ENCODE peak calls at places on chromosomes 6 and 20, in ten cellular contexts. X is NCI-H1092 treated with DMSO at 0.1 percent for 48 hours; V is fibroblast of mammary gland; I is hypothalamus; A is lower lobe of right lung; Z is activated CD4-positive, alpha-beta memory T cell treated with anti-CD3 and anti-CD28 coated beads, Interleukin-2, amount 10 ng/mL, durations not matched to agents 7 days and 5 days; H is neural crest cell; B is lower leg skin; M is hippocampal formation; F is stimulated activated CD4-positive, alpha-beta T cell treated with anti-CD3 and anti-CD28 coated beads, Interleukin-1b, Interleukin-23, amount 100 ng/mL, for 24 hours. S is an unnamed sample.

GRCh38 chr6:31737315-31738047 is 1.2 kb upstream of the CLIC1 start:
- DNase-seq in A (no peak), Z (peak), F (no peak), B (no peak), V (peak), X (peak), M (no peak), H (no peak), I (no peak), S (peak)

GRCh38 chr20:54067606-54068174 is 2.7 kb downstream of the BCAS1 start:
- DNase-seq in H (no peak), F (no peak), Z (peak), M (no peak), B (no peak), V (no peak), A (peak), X (no peak), I (no peak), S (no peak)

GRCh38 chr20:56429496-56429895 is 17.4 kb downstream of the CASS4 start:
- DNase-seq in B (no peak), M (no peak), Z (peak), X (no peak), A (no peak), F (peak), I (no peak), V (peak), H (no peak), S (no peak)

GRCh38 chr20:52420805-52421204 is 229.2 kb upstream of the ZFP64 start:
- DNase-seq in V (no peak), Z (no peak), F (no peak), I (no peak), H (no peak), A (no peak), X (no peak), B (no peak), M (no peak), S (no peak)

GRCh38 chr20:2984956-2985661 is 58.3 kb upstream of the GNRH2 start:
- DNase-seq in Z (no peak), A (no peak), V (peak), B (no peak), X (no peak), F (no peak), H (no peak), M (no peak), I (no peak), S (no peak)

GRCh38 chr6:34423254-34423653 is 2.6 kb downstream of the RPS10 start:
- DNase-seq in Z (no peak), A (no peak), F (no peak), X (no peak), M (no peak), I (no peak), H (no peak), V (peak), B (no peak), S (no peak)

GRCh38 chr6:106141441-106142237 is 55.5 kb downstream of the PRDM1 start:
- DNase-seq in M (no peak), Z (peak), H (no peak), I (no peak), F (no peak), X (no peak), A (no peak), V (peak), B (no peak), S (peak)

GRCh38 chr6:88490865-88491264 is 324.7 kb upstream of the CNR1 start:
- DNase-seq in A (no peak), B (no peak), X (no peak), V (peak), M (no peak), I (no peak), H (no peak), F (no peak), Z (no peak), S (no peak)

GRCh38 chr20:57582432-57583288 is 21.8 kb downstream of the PCK1 start:
- DNase-seq in I (no peak), M (no peak), H (peak), X (no peak), F (no peak), B (peak), A (no peak), V (peak), Z (no peak), S (no peak)

GRCh38 chr6:80454661-80455365 is 348.3 kb downstream of the BCKDHB start:
- DNase-seq in M (no peak), Z (no peak), V (peak), H (no peak), A (no peak), F (no peak), B (no peak), X (no peak), I (no peak), S (no peak)

GRCh38 chr20:34190679-34191090 is 50.5 kb upstream of the ASIP start:
- DNase-seq in B (peak), F (peak), Z (peak), M (peak), V (peak), X (peak), I (no peak), A (peak), H (peak), S (peak)

GRCh38 chr20:24149881-24150307 is 161.3 kb upstream of the GGTLC1 start:
- DNase-seq in X (no peak), M (no peak), B (no peak), I (no peak), H (peak), F (no peak), A (no peak), Z (no peak), V (no peak), S (peak)

GRCh38 chr20:50802289-50802688 is 7.4 kb downstream of the BCAS4 start:
- DNase-seq in M (no peak), A (no peak), B (no peak), I (no peak), H (no peak), Z (no peak), V (no peak), X (no peak), F (no peak), S (no peak)

GRCh38 chr6:141685416-141685815 is 447.3 kb upstream of the GJE1 start:
- DNase-seq in M (no peak), I (no peak), B (no peak), F (no peak), H (no peak), A (no peak), X (no peak), Z (no peak), V (peak), S (no peak)

GRCh38 chr20:64049060-64049886 is at the start of gene SOX18:
- DNase-seq in I (no peak), B (no peak), X (no peak), H (no peak), Z (peak), M (no peak), A (no peak), V (peak), F (no peak), S (peak)

GRCh38 chr6:36656441-36656840 is 22.1 kb upstream of the CDKN1A start:
- DNase-seq in B (no peak), I (no peak), Z (no peak), M (no peak), V (no peak), X (no peak), A (no peak), H (no peak), F (no peak), S (no peak)

GRCh38 chr20:19401096-19401495 is 188.7 kb downstream of the SLC24A3 start:
- DNase-seq in V (no peak), F (no peak), B (no peak), H (no peak), A (no peak), X (no peak), Z (no peak), I (no peak), M (no peak), S (no peak)

GRCh38 chr20:44938637-44939036 is 21.6 kb downstream of the TOMM34 start:
- DNase-seq in Z (no peak), M (no peak), V (peak), X (no peak), H (no peak), A (no peak), F (no peak), I (no peak), B (no peak), S (no peak)

GRCh38 chr6:142336183-142336582 is 34.4 kb downstream of the ADGRG6 start:
- DNase-seq in H (no peak), B (no peak), I (no peak), A (no peak), V (no peak), F (no peak), Z (no peak), X (no peak), M (no peak), S (no peak)

GRCh38 chr6:44858998-44859397 is 469.1 kb upstream of the RUNX2 start:
- DNase-seq in B (no peak), X (no peak), M (no peak), F (no peak), H (no peak), I (no peak), A (no peak), V (peak), Z (no peak), S (no peak)

GRCh38 chr20:60255866-60256265 is 297.6 kb downstream of the CDH26 start:
- DNase-seq in I (no peak), H (no peak), V (peak), A (no peak), Z (no peak), B (no peak), X (peak), F (no peak), M (no peak), S (no peak)

GRCh38 chr6:139539852-139540251 is 165.4 kb upstream of the CITED2 start:
- DNase-seq in M (no peak), B (peak), A (peak), V (peak), H (no peak), I (no peak), F (no peak), Z (no peak), X (no peak), S (no peak)

GRCh38 chr6:145626857-145627256 is 108.5 kb downstream of the EPM2A start:
- DNase-seq in I (no peak), A (no peak), Z (no peak), V (no peak), H (no peak), X (no peak), B (no peak), M (no peak), F (no peak), S (no peak)

GRCh38 chr6:108961985-108962384 is 113.8 kb downstream of the ARMC2 start:
- DNase-seq in Z (no peak), A (no peak), F (no peak), V (peak), X (no peak), H (no peak), B (no peak), M (no peak), I (no peak), S (no peak)

S was measured in activated CD8-positive, alpha-beta T cell treated with anti-CD3 and anti-CD28 coated beads, Interleukin-2, amount 10 ng/mL, durations not matched to agents 7 days and 5 days.